ENCODE peak calls at places on chromosome 11, in seven cellular contexts. V is tibial artery, B is left ventricle myocardium inferior, F is transverse colon, D is neural progenitor cell, U is endodermal cell, Q is neuronal stem cell. H is an unnamed sample.

GRCh38 chr11:70252844-70253243 is 17.6 kb upstream of the PPFIA1 start:
- DNase-seq in V (no peak), B (no peak), F (no peak), D (no peak), U (no peak), Q (no peak), H (no peak)

GRCh38 chr11:108596701-108597100 is 3.1 kb upstream of the EXPH5 start:
- DNase-seq in V (no peak), B (no peak), F (no peak), D (no peak), U (no peak), Q (no peak), H (no peak)

GRCh38 chr11:2378527-2379210 is 1.6 kb downstream of the CD81 start:
- DNase-seq in V (no peak), B (peak), F (no peak), D (peak), U (no peak), Q (no peak), H (no peak)

GRCh38 chr11:33406241-33406640 is 149.1 kb downstream of the HIPK3 start:
- DNase-seq in V (no peak), B (no peak), F (no peak), D (no peak), U (no peak), Q (no peak), H (no peak)

GRCh38 chr11:23789938-23790371 is 706.9 kb upstream of the LUZP2 start:
- DNase-seq in V (no peak), B (no peak), F (peak), D (no peak), U (no peak), Q (no peak), H (no peak)

GRCh38 chr11:64298966-64299846 is 952 bp upstream of the CATSPERZ start:
- DNase-seq in V (peak), B (peak), F (peak), D (peak), U (no peak), Q (no peak), H (peak)

GRCh38 chr11:70736937-70737640 is 338.8 kb downstream of the CTTN start:
- DNase-seq in V (no peak), B (no peak), F (no peak), D (no peak), U (no peak), Q (no peak), H (peak)

GRCh38 chr11:83162377-83162776 is 5.4 kb downstream of the PCF11 start:
- DNase-seq in V (no peak), B (no peak), F (no peak), D (no peak), U (no peak), Q (no peak), H (no peak)

GRCh38 chr11:104219081-104219480 is 55.1 kb upstream of the PDGFD start:
- DNase-seq in V (peak), B (peak), F (no peak), D (no peak), U (no peak), Q (no peak), H (no peak)

GRCh38 chr11:11584937-11585336 is 36.9 kb downstream of the GALNT18 start:
- DNase-seq in V (no peak), B (no peak), F (no peak), D (no peak), U (no peak), Q (no peak), H (no peak)

GRCh38 chr11:83019888-83020579 is 51.7 kb downstream of the RAB30 start:
- DNase-seq in V (no peak), B (peak), F (peak), D (no peak), U (no peak), Q (no peak), H (no peak)

GRCh38 chr11:125874556-125875124 is 12.8 kb upstream of the HYLS1 start:
- DNase-seq in V (peak), B (peak), F (peak), D (peak), U (peak), Q (peak), H (no peak)

GRCh38 chr11:97290444-97291041 is 900.7 kb downstream of the JRKL start:
- DNase-seq in V (no peak), B (no peak), F (no peak), D (no peak), U (no peak), Q (no peak), H (no peak)

GRCh38 chr11:60124802-60125432 is 36.5 kb downstream of the MS4A2 start:
- DNase-seq in V (no peak), B (no peak), F (no peak), D (no peak), U (peak), Q (no peak), H (no peak)

GRCh38 chr11:130212431-130212961 is 52.9 kb downstream of the ST14 start:
- DNase-seq in V (no peak), B (no peak), F (peak), D (no peak), U (peak), Q (no peak), H (peak)

GRCh38 chr11:46114961-46115360 is 6.3 kb downstream of the PHF21A start:
- DNase-seq in V (no peak), B (no peak), F (no peak), D (no peak), U (no peak), Q (no peak), H (no peak)

GRCh38 chr11:57303280-57303989 is 21.3 kb downstream of the TNKS1BP1 start:
- DNase-seq in V (no peak), B (no peak), F (no peak), D (no peak), U (peak), Q (no peak), H (no peak)
- H3K27ac ChIP-seq in V (no peak), B (peak), F (no peak), D (no peak), U (no peak), Q (no peak), H (no peak)

GRCh38 chr11:8263769-8264410 is at the start of gene LMO1:
- DNase-seq in V (peak), B (peak), F (peak), D (peak), U (peak), Q (peak), H (peak)

GRCh38 chr11:8261921-8262551 is 1.6 kb downstream of the LMO1 start:
- DNase-seq in V (peak), B (no peak), F (no peak), D (no peak), U (peak), Q (no peak), H (peak)

GRCh38 chr11:8263109-8263768 is 439 bp downstream of the LMO1 start:
- DNase-seq in V (peak), B (no peak), F (no peak), D (peak), U (peak), Q (no peak), H (peak)

GRCh38 chr11:8261316-8261715 is 2.4 kb downstream of the LMO1 start:
- DNase-seq in V (peak), B (no peak), F (no peak), D (no peak), U (no peak), Q (no peak), H (peak)

DNA sequence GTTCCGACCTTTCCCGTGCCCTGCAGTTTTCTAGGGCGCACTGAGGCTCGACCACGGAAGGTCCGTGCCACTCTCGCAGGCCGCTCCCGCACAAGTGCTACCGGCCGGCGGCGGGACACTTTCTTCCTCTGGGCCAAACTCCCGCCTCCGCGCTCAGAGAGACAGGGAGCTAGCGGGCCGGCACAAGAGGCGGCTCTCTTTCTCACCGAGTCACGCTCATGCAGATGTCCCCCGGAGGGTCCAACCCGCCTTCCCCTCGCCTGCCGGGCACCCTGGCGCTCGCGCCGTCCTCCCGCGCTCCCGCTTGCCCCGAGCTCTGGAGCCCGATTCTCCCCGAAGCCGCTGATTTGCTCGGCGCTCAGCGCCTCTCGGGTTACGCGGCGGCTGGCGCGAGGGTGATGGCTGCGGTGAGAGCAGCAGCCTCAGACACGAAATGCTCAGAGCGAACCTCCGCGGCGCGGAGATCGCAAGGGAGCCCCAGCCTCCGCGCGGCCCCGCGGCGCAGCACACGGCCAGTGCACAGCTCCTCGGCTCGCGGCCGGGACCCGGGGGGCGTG is 1.0 kb downstream of the LMO1 start:
- DNase-seq in V (peak), B (peak), F (peak), D (peak), U (peak), Q (peak), H (peak)
- H3K4me3 ChIP-seq in V (peak), B (peak), F (peak), D (peak), U (peak), Q (peak), H (peak)

GRCh38 chr11:117193130-117194020 is 5.8 kb upstream of the TAGLN start:
- DNase-seq in V (no peak), B (peak), F (no peak), D (no peak), U (no peak), Q (no peak), H (peak)

GRCh38 chr11:117197006-117197405 is 2.2 kb upstream of the TAGLN start:
- DNase-seq in V (no peak), B (peak), F (no peak), D (no peak), U (no peak), Q (no peak), H (no peak)

GRCh38 chr11:117194267-117194666 is 4.9 kb upstream of the TAGLN start:
- DNase-seq in V (no peak), B (peak), F (no peak), D (no peak), U (no peak), Q (no peak), H (no peak)

GRCh38 chr11:117195761-117196160 is 3.4 kb upstream of the TAGLN start:
- DNase-seq in V (no peak), B (peak), F (no peak), D (no peak), U (no peak), Q (no peak), H (no peak)

GRCh38 chr11:117195208-117195607 is 4.0 kb upstream of the TAGLN start:
- DNase-seq in V (no peak), B (peak), F (peak), D (no peak), U (no peak), Q (no peak), H (no peak)
- H3K27ac ChIP-seq in V (no peak), B (no peak), F (no peak), D (no peak), U (no peak), Q (no peak), H (no peak)

GRCh38 chr11:61579398-61580291 is 1.2 kb downstream of the SYT7 start:
- DNase-seq in V (no peak), B (no peak), F (no peak), D (peak), U (peak), Q (no peak), H (no peak)
- H3K4me3 ChIP-seq in V (no peak), B (peak), F (peak), D (peak), U (peak), Q (peak), H (no peak)